ENCODE peak calls at places on chromosomes 5 and 9, in ten cellular contexts. X is HCT116; L is transverse colon; K is AG10803; J is AG04450; G is suprapubic skin; V is spleen; Y is ovary; H is coronary artery; O is CD8-positive, alpha-beta T cell. T is an unnamed sample.

GRCh38 chr5:5979362-5979760 is 399.0 kb downstream of the MED10 start:
- DNase-seq in H (no peak), G (no peak), L (no peak), O (no peak), J (no peak), K (peak; percentile 22), V (no peak), X (no peak), Y (peak; percentile 32), T (no peak)

GRCh38 chr5:130885718-130886117 is 279.3 kb downstream of the HINT1 start:
- DNase-seq in L (no peak), G (no peak), O (no peak), Y (no peak), J (no peak), V (no peak), K (no peak), H (no peak), X (no peak), T (no peak)

GRCh38 chr5:84080908-84081307 is 303.8 kb downstream of the EDIL3 start:
- DNase-seq in G (no peak), Y (no peak), H (no peak), K (no peak), V (no peak), L (no peak), J (no peak), X (no peak), O (no peak), T (no peak)

GRCh38 chr5:19235101-19235584 is 752.9 kb downstream of the CDH18 start:
- DNase-seq in X (no peak), J (no peak), K (no peak), L (no peak), G (no peak), H (no peak), Y (no peak), O (no peak), V (no peak), T (no peak)

GRCh38 chr5:78547731-78548189 is 100.8 kb downstream of the LHFPL2 start:
- DNase-seq in J (no peak), K (peak; percentile 97), Y (peak; percentile 80), G (peak; percentile 93), L (peak; percentile 55), O (no peak), H (peak; percentile 95), X (no peak), V (no peak), T (no peak)

GRCh38 chr9:124882221-124882620 is 20.3 kb downstream of the ARPC5L start:
- DNase-seq in K (no peak), J (no peak), L (no peak), G (no peak), V (peak; percentile 55), H (no peak), X (no peak), O (no peak), Y (no peak), T (no peak)

GRCh38 chr5:67842806-67843205 is 372.8 kb upstream of the PIK3R1 start:
- DNase-seq in Y (no peak), H (no peak), X (no peak), G (no peak), L (no peak), O (no peak), V (no peak), J (no peak), K (peak; percentile 5), T (no peak)

GRCh38 chr5:144207875-144208444 is 37.3 kb downstream of the KCTD16 start:
- DNase-seq in V (no peak), J (no peak), L (no peak), Y (no peak), G (no peak), K (no peak), O (no peak), X (no peak), H (no peak), T (no peak)

GRCh38 chr5:56357426-56357825 is 124.3 kb upstream of the ANKRD55 start:
- DNase-seq in L (no peak), G (no peak), O (no peak), Y (no peak), K (no peak), V (no peak), J (no peak), X (no peak), H (no peak), T (no peak)

GRCh38 chr5:100520348-100520747 is 14.8 kb upstream of the FAM174A start:
- DNase-seq in L (no peak), K (no peak), Y (no peak), V (no peak), H (no peak), O (no peak), G (no peak), J (no peak), X (no peak), T (no peak)

GRCh38 chr9:34502471-34503335 is 20.1 kb downstream of the ENHO start:
- DNase-seq in V (no peak), Y (no peak), J (no peak), K (no peak), X (no peak), H (no peak), O (no peak), L (no peak), G (no peak), T (no peak)

GRCh38 chr9:36966371-36967097 is 67.5 kb downstream of the PAX5 start:
- DNase-seq in G (peak; percentile 75), X (no peak), K (no peak), L (no peak), H (no peak), Y (no peak), J (no peak), O (no peak), V (no peak), T (no peak)

GRCh38 chr5:15538516-15538915 is 38.5 kb downstream of the FBXL7 start:
- DNase-seq in X (no peak), O (no peak), H (no peak), J (no peak), Y (no peak), G (no peak), L (no peak), K (no peak), V (no peak), T (no peak)

GRCh38 chr5:15535938-15536337 is 36.0 kb downstream of the FBXL7 start:
- DNase-seq in J (no peak), K (no peak), Y (no peak), X (no peak), V (no peak), G (no peak), O (no peak), H (no peak), L (no peak), T (no peak)

GRCh38 chr5:15544039-15544438 is 44.1 kb downstream of the FBXL7 start:
- DNase-seq in Y (no peak), H (no peak), K (peak; percentile 16), V (no peak), J (no peak), O (no peak), G (no peak), X (no peak), L (no peak), T (no peak)

GRCh38 chr5:15545082-15545481 is 45.1 kb downstream of the FBXL7 start:
- DNase-seq in J (no peak), L (no peak), O (no peak), H (no peak), Y (no peak), G (no peak), V (no peak), X (no peak), K (no peak), T (no peak)

GRCh38 chr5:15539951-15540350 is 40.0 kb downstream of the FBXL7 start:
- DNase-seq in J (no peak), H (no peak), O (no peak), G (no peak), K (no peak), X (no peak), V (no peak), L (no peak), Y (no peak), T (no peak)
- H3K4me3 ChIP-seq in J (no peak overlapping the region), H (no peak overlapping the region), O (no peak overlapping the region), G (no peak overlapping the region), K (no peak overlapping the region), X (no peak overlapping the region), V (no peak overlapping the region), L (no peak overlapping the region), Y (no peak overlapping the region), T (no peak overlapping the region)

DNA sequence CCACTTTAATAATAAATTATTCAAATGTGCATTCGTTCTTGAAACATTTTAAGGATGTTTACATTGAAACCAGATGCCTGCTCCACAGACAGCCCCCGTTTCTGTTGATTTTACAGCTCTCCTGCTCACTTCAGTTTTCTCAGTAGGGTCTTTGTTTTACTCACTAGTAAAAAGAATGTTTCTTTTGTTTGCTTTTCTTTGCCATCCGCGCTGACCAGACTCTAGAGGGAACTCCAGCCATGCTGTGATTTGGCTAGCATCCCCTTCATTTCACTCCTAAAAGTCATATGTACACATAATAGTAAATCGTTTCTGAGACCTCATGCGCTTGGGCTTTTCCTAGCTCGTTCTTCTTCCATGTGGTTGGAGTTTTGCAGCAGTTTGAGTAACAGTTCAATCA is 28.7 kb upstream of the PALM2AKAP2 start:
- DNase-seq in J (peak; percentile 55), X (no peak), G (no peak), V (no peak), L (no peak), H (no peak), K (no peak), Y (no peak), O (no peak), T (no peak)
- TF ChIP-seq CTCF in J (peak; percentile 36), X (no peak), G (no peak), V (no peak), L (no peak), H (no peak), K (no peak), Y (no peak), O (no peak), T (no peak)

GRCh38 chr5:147453901-147454814 is 55.7 kb downstream of the DPYSL3 start:
- DNase-seq in J (peak; percentile 71), G (peak; percentile 94), Y (peak; percentile 96), K (peak; percentile 84), O (peak; percentile 76), X (peak; percentile 58), L (peak; percentile 84), H (peak; percentile 91), V (peak; percentile 91), T (peak; percentile 79)
- H3K4me3 ChIP-seq in J (peak overlapping the region; percentile 84), G (peak overlapping the region; percentile 75), Y (peak overlapping the region; percentile 80), K (peak overlapping the region; percentile 82), O (peak overlapping the region; percentile 44), X (peak overlapping the region; percentile 49), L (peak overlapping the region; percentile 62), H (peak overlapping the region; percentile 91), V (peak overlapping the region; percentile 45), T (peak overlapping the region; percentile 60)

GRCh38 chr9:23088932-23089364 is 642.3 kb downstream of the DMRTA1 start:
- DNase-seq in Y (no peak), X (no peak), H (no peak), K (peak; percentile 1), O (no peak), G (no peak), L (no peak), J (no peak), V (peak; percentile 70), T (no peak)
- TF ChIP-seq CTCF in Y (no peak), X (no peak), H (no peak), K (peak; percentile 9), O (no peak), G (no peak), L (no peak), J (peak; percentile 20), V (no peak), T (no peak)

T was measured in lung.